ENCODE peak calls at places on chromosomes 1 and 21, in seven cellular contexts. J is right cardiac atrium; K is psoas muscle; Y is dorsolateral prefrontal cortex; U is CD8-positive, alpha-beta T cell; X is lower lobe of right lung; N is GM12865. C is an unnamed sample.

GRCh38 chr1:58035523-58035922 is 511.0 kb downstream of the OMA1 start:
- DNase-seq in X (no peak), K (no peak), Y (no peak), U (no peak), J (no peak), N (no peak), C (no peak)

GRCh38 chr21:45055861-45056260 is 18.5 kb upstream of the ADARB1 start:
- DNase-seq in Y (no peak), J (peak; percentile 47), U (no peak), N (no peak), X (no peak), K (no peak), C (no peak)

GRCh38 chr21:44729336-44730027 is 18.1 kb upstream of the TSPEAR start:
- DNase-seq in J (peak; percentile 41), X (no peak), U (no peak), K (no peak), Y (no peak), N (no peak), C (no peak)

GRCh38 chr1:245687129-245687635 is 532.4 kb downstream of the KIF26B start:
- DNase-seq in N (no peak), J (no peak), X (no peak), K (no peak), Y (no peak), U (no peak), C (no peak)

GRCh38 chr1:236222616-236223015 is 59.1 kb downstream of the ERO1B start:
- DNase-seq in J (no peak), Y (no peak), K (no peak), U (no peak), N (no peak), X (no peak), C (no peak)

GRCh38 chr1:3417082-3417728 is 37.3 kb upstream of the ARHGEF16 start:
- DNase-seq in J (no peak), Y (no peak), K (no peak), U (no peak), N (no peak), X (no peak), C (no peak)

GRCh38 chr1:27391511-27392095 is 819 bp upstream of the GPR3 start:
- DNase-seq in X (no peak), J (peak; percentile 83), Y (peak; percentile 68), K (no peak), U (peak; percentile 48), N (no peak), C (peak; percentile 74)

GRCh38 chr1:170351368-170351946 is 180.5 kb upstream of the GORAB start:
- DNase-seq in K (no peak), N (no peak), Y (no peak), J (no peak), U (no peak), X (no peak), C (no peak)

GRCh38 chr21:44059710-44060109 is 47.5 kb upstream of the PWP2 start:
- DNase-seq in U (no peak), Y (no peak), K (no peak), N (no peak), X (no peak), J (no peak), C (no peak)

GRCh38 chr1:63322944-63323865 is 838 bp downstream of the FOXD3 start:
- DNase-seq in Y (no peak), J (no peak), U (peak; percentile 46), X (peak; percentile 55), N (peak; percentile 26), K (no peak), C (no peak)

GRCh38 chr1:67148516-67149178 is 13.9 kb upstream of the C1orf141 start:
- DNase-seq in Y (no peak), K (no peak), U (no peak), X (no peak), J (no peak), N (no peak), C (no peak)

GRCh38 chr1:42551150-42551549 is 88.1 kb downstream of the CCDC30 start:
- DNase-seq in Y (no peak), J (no peak), U (no peak), X (no peak), N (no peak), K (no peak), C (no peak)

GRCh38 chr1:227775841-227776240 is 39.6 kb upstream of the PRSS38 start:
- DNase-seq in N (no peak), U (no peak), K (no peak), J (no peak), X (no peak), Y (no peak), C (no peak)

GRCh38 chr1:93851878-93852277 is 27.1 kb downstream of the DNTTIP2 start:
- DNase-seq in J (no peak), Y (no peak), X (no peak), U (no peak), K (no peak), N (no peak), C (no peak)

GRCh38 chr1:152811050-152811449 is 721 bp upstream of the LCE1B start:
- DNase-seq in X (no peak), Y (no peak), K (no peak), U (no peak), J (no peak), N (peak; percentile 1), C (no peak)

GRCh38 chr1:97778718-97779117 is 142.1 kb downstream of the DPYD start:
- DNase-seq in J (no peak), N (no peak), Y (no peak), X (no peak), U (no peak), K (no peak), C (no peak)

GRCh38 chr1:243234978-243235657 is 20.0 kb downstream of the CEP170 start:
- DNase-seq in J (no peak), N (no peak), X (no peak), Y (no peak), U (no peak), K (no peak), C (no peak)

GRCh38 chr1:41783189-41783639 is 135.5 kb downstream of the HIVEP3 start:
- DNase-seq in N (no peak), J (no peak), X (no peak), Y (no peak), K (no peak), U (no peak), C (no peak)

GRCh38 chr1:52139817-52140540 is 1.9 kb upstream of the ZFYVE9 start:
- DNase-seq in K (no peak), X (no peak), J (no peak), Y (no peak), N (peak; percentile 78), U (peak; percentile 24), C (no peak)

GRCh38 chr21:17900281-17900989 is 81.3 kb upstream of the C21orf91 start:
- DNase-seq in X (no peak), K (no peak), J (peak; percentile 63), Y (no peak), N (no peak), U (no peak), C (peak; percentile 60)

GRCh38 chr1:207745839-207746767 is 5.8 kb upstream of the CD46 start:
- DNase-seq in J (no peak), U (no peak), N (no peak), K (no peak), Y (no peak), X (no peak), C (no peak)

GRCh38 chr1:2271134-2271785 is 43.1 kb downstream of the SKI start:
- DNase-seq in J (peak; percentile 70), U (no peak), N (no peak), K (peak; percentile 47), Y (no peak), X (no peak), C (peak; percentile 28)

GRCh38 chr1:162561616-162562451 is at the start of gene UAP1:
- DNase-seq in J (no peak), U (no peak), N (peak; percentile 23), K (peak; percentile 65), X (no peak), Y (no peak), C (no peak)

GRCh38 chr1:182147136-182147815 is 85.8 kb upstream of the ZNF648 start:
- DNase-seq in Y (no peak), X (peak; percentile 63), U (no peak), N (peak; percentile 90), J (no peak), K (no peak), C (no peak)

GRCh38 chr1:24503870-24504523 is 1.4 kb downstream of the RCAN3 start:
- DNase-seq in K (no peak), Y (no peak), J (no peak), X (no peak), U (no peak), N (no peak), C (no peak)

GRCh38 chr1:170663011-170663410 is 920 bp upstream of the PRRX1 start:
- DNase-seq in U (no peak), J (no peak), X (no peak), Y (no peak), K (no peak), N (no peak), C (no peak)

GRCh38 chr1:226733309-226733708 is 5.8 kb downstream of the ITPKB start:
- DNase-seq in J (no peak), N (peak; percentile 56), Y (no peak), K (no peak), U (peak; percentile 53), X (no peak), C (no peak)

GRCh38 chr1:226734611-226735153 is 4.4 kb downstream of the ITPKB start:
- DNase-seq in X (no peak), N (no peak), U (no peak), J (no peak), K (no peak), Y (no peak), C (no peak)

GRCh38 chr1:226735576-226735975 is 3.5 kb downstream of the ITPKB start:
- DNase-seq in J (no peak), N (no peak), Y (no peak), K (no peak), U (no peak), X (no peak), C (no peak)

GRCh38 chr1:226732856-226733291 is 6.2 kb downstream of the ITPKB start:
- DNase-seq in X (no peak), Y (no peak), N (no peak), K (no peak), J (no peak), U (no peak), C (no peak)

GRCh38 chr1:226733876-226734414 is 5.1 kb downstream of the ITPKB start:
- DNase-seq in J (no peak), N (no peak), X (no peak), Y (no peak), K (no peak), U (no peak), C (no peak)
- H3K4me3 ChIP-seq in J (peak overlapping the region; percentile 40), N (peak overlapping the region; percentile 17), X (peak overlapping the region; percentile 98), Y (peak overlapping the region; percentile 77), K (peak overlapping the region; percentile 94), U (peak overlapping the region; percentile 99), C (peak overlapping the region; percentile 86)

GRCh38 chr1:68229927-68230812 is 2.2 kb downstream of the WLS start:
- DNase-seq in X (no peak), U (no peak), Y (no peak), J (no peak), N (peak; percentile 12), K (no peak), C (no peak)
- H3K4me3 ChIP-seq in X (peak overlapping the region; percentile 84), U (no peak overlapping the region), Y (peak overlapping the region; percentile 66), J (peak overlapping the region; percentile 99), N (no peak overlapping the region), K (peak overlapping the region; percentile 82), C (peak overlapping the region; percentile 85)

GRCh38 chr1:16248603-16249534 is 11.9 kb upstream of the CPLANE2 start:
- DNase-seq in U (no peak), K (peak; percentile 94), Y (peak; percentile 71), X (peak; percentile 84), N (peak; percentile 69), J (peak; percentile 93), C (peak; percentile 89)
- H3K4me3 ChIP-seq in U (no peak overlapping the region), K (peak overlapping the region; percentile 4), Y (no peak overlapping the region), X (no peak overlapping the region), N (no peak overlapping the region), J (no peak overlapping the region), C (no peak overlapping the region)

GRCh38 chr1:109113787-109114568 is at the start of gene ELAPOR1:
- DNase-seq in X (peak; percentile 79), N (peak; percentile 62), U (peak; percentile 91), J (peak; percentile 73), Y (peak; percentile 77), K (peak; percentile 61), C (no peak)
- H3K4me3 ChIP-seq in X (peak within 1 kb of the TSS; percentile 44), N (no peak within 1 kb of the TSS), U (peak within 1 kb of the TSS; percentile 66), J (peak within 1 kb of the TSS; percentile 26), Y (peak within 1 kb of the TSS; percentile 58), K (peak within 1 kb of the TSS; percentile 56), C (peak within 1 kb of the TSS; percentile 36)

C was measured in heart left ventricle.